ENCODE peak calls at places on chromosome 11, in six cellular contexts. O, U, R, E, L and Y are unnamed samples.

GRCh38 chr11:501001-501682 is 5.9 kb downstream of the RNH1 start:
- DNase-seq in O (no peak), U (no peak), R (no peak), E (no peak), L (no peak), Y (no peak)

GRCh38 chr11:47889714-47890441 is 41.7 kb upstream of the NUP160 start:
- DNase-seq in O (no peak), U (no peak), R (no peak), E (peak), L (no peak), Y (no peak)

GRCh38 chr11:45336136-45336535 is 50.0 kb upstream of the SYT13 start:
- DNase-seq in O (no peak), U (no peak), R (no peak), E (no peak), L (no peak), Y (no peak)

GRCh38 chr11:64455436-64456261 is 96.7 kb downstream of the RPS6KA4 start:
- DNase-seq in O (no peak), U (no peak), R (no peak), E (no peak), L (no peak), Y (no peak)

GRCh38 chr11:126172596-126173038 is 38.8 kb downstream of the RPUSD4 start:
- DNase-seq in O (peak), U (no peak), R (no peak), E (no peak), L (no peak), Y (no peak)

GRCh38 chr11:721347-721912 is 15.4 kb downstream of the EPS8L2 start:
- DNase-seq in O (no peak), U (no peak), R (no peak), E (no peak), L (no peak), Y (no peak)

GRCh38 chr11:64306876-64307622 is 1.7 kb downstream of the ESRRA start:
- DNase-seq in O (no peak), U (no peak), R (no peak), E (no peak), L (no peak), Y (no peak)

GRCh38 chr11:66713746-66714480 is 15.1 kb downstream of the SPTBN2 start:
- DNase-seq in O (no peak), U (no peak), R (no peak), E (no peak), L (no peak), Y (no peak)

GRCh38 chr11:117634756-117635593 is 162.0 kb downstream of the DSCAML1 start:
- DNase-seq in O (no peak), U (no peak), R (no peak), E (no peak), L (no peak), Y (no peak)

GRCh38 chr11:92384316-92384715 is 159.7 kb downstream of the FAT3 start:
- DNase-seq in O (no peak), U (no peak), R (no peak), E (no peak), L (no peak), Y (no peak)

GRCh38 chr11:2301631-2302272 is at the start of the genes C11orf21 and TSPAN32:
- DNase-seq in O (peak), U (peak), R (no peak), E (no peak), L (no peak), Y (no peak)

GRCh38 chr11:44150395-44150794 is 54.9 kb downstream of the EXT2 start:
- DNase-seq in O (no peak), U (no peak), R (no peak), E (no peak), L (no peak), Y (no peak)

GRCh38 chr11:35907648-35908431 is 36.0 kb upstream of the LDLRAD3 start:
- DNase-seq in O (peak), U (no peak), R (peak), E (no peak), L (no peak), Y (no peak)

GRCh38 chr11:47330002-47330911 is 22.2 kb downstream of the MYBPC3 start:
- DNase-seq in O (no peak), U (no peak), R (no peak), E (no peak), L (no peak), Y (no peak)

GRCh38 chr11:104078995-104079394 is 42.6 kb downstream of the DDI1 start:
- DNase-seq in O (no peak), U (no peak), R (no peak), E (no peak), L (no peak), Y (no peak)

GRCh38 chr11:27234043-27234668 is 128.9 kb downstream of the CCDC34 start:
- DNase-seq in O (peak), U (no peak), R (peak), E (no peak), L (no peak), Y (no peak)

GRCh38 chr11:72848846-72849466 is 34.7 kb downstream of the ATG16L2 start:
- DNase-seq in O (no peak), U (no peak), R (no peak), E (no peak), L (no peak), Y (no peak)

GRCh38 chr11:134951305-134951700 is 539.3 kb upstream of the B3GAT1 start:
- DNase-seq in O (no peak), U (no peak), R (peak), E (peak), L (no peak), Y (no peak)

GRCh38 chr11:21105196-21105917 is 436.0 kb downstream of the NELL1 start:
- DNase-seq in O (no peak), U (no peak), R (no peak), E (no peak), L (no peak), Y (no peak)

GRCh38 chr11:95877288-95877687 is 46.6 kb downstream of the MTMR2 start:
- DNase-seq in O (no peak), U (no peak), R (peak), E (no peak), L (no peak), Y (no peak)

GRCh38 chr11:9571071-9571765 is 2.3 kb upstream of the WEE1 start:
- DNase-seq in O (no peak), U (no peak), R (no peak), E (no peak), L (no peak), Y (no peak)

GRCh38 chr11:35047179-35047578 is 91.8 kb upstream of the CD44 start:
- DNase-seq in O (no peak), U (no peak), R (no peak), E (no peak), L (peak), Y (no peak)

GRCh38 chr11:288328-289144 is at the start of gene PGGHG:
- DNase-seq in O (no peak), U (no peak), R (peak), E (peak), L (peak), Y (no peak)

GRCh38 chr11:117835576-117835975 is 11.0 kb upstream of the FXYD2 start:
- DNase-seq in O (no peak), U (no peak), R (no peak), E (no peak), L (no peak), Y (no peak)